ENCODE peak calls at places on chromosomes 7 and 10, in four cellular contexts. Y is body of pancreas, I is spleen, J is uterus. L is an unnamed sample.

GRCh38 chr10:21278491-21279216 is 246.8 kb downstream of the SKIDA1 start:
- DNase-seq in Y (peak; percentile 91), I (peak; percentile 89), J (peak; percentile 83), L (no peak)

GRCh38 chr7:46565712-46566111 is 644.6 kb upstream of the IGFBP3 start:
- DNase-seq in Y (no peak), I (no peak), J (no peak), L (no peak)

GRCh38 chr7:102912742-102913141 is at the start of gene LRRC17:
- DNase-seq in Y (no peak), I (no peak), J (no peak), L (no peak)

GRCh38 chr7:134645935-134646334 is 718 bp upstream of the BPGM start:
- DNase-seq in Y (peak; percentile 26), I (no peak), J (no peak), L (peak; percentile 66)

GRCh38 chr7:148540041-148540738 is 50.4 kb upstream of the C7orf33 start:
- DNase-seq in Y (peak; percentile 15), I (no peak), J (peak; percentile 33), L (no peak)

GRCh38 chr7:139725843-139726484 is 51.8 kb downstream of the HIPK2 start:
- DNase-seq in Y (no peak), I (no peak), J (no peak), L (no peak)

GRCh38 chr10:33134011-33134751 is 176.2 kb upstream of the ITGB1 start:
- DNase-seq in Y (peak; percentile 75), I (no peak), J (peak; percentile 40), L (peak; percentile 74)

GRCh38 chr7:30656006-30656575 is 26.2 kb downstream of the CRHR2 start:
- DNase-seq in Y (peak; percentile 2), I (peak; percentile 54), J (no peak), L (no peak)

GRCh38 chr10:111082102-111082975 is 5.5 kb downstream of the ADRA2A start:
- DNase-seq in Y (peak; percentile 23), I (no peak), J (no peak), L (no peak)

GRCh38 chr10:12638781-12639180 is 289.4 kb downstream of the CAMK1D start:
- DNase-seq in Y (no peak), I (no peak), J (no peak), L (no peak)

GRCh38 chr7:36526720-36527548 is 137.3 kb downstream of the ANLN start:
- DNase-seq in Y (no peak), I (no peak), J (no peak), L (no peak)

GRCh38 chr7:105713488-105714465 is 132.5 kb upstream of the EFCAB10 start:
- DNase-seq in Y (no peak), I (no peak), J (no peak), L (no peak)

GRCh38 chr10:88095291-88095721 is 231.9 kb downstream of the PTEN start:
- DNase-seq in Y (peak; percentile 24), I (no peak), J (no peak), L (no peak)
- H3K27ac ChIP-seq in Y (peak overlapping the region; percentile 45), I (no peak overlapping the region), J (no peak overlapping the region), L (no peak overlapping the region)

GRCh38 chr10:73404690-73405089 is 9.2 kb downstream of the ANXA7 start:
- DNase-seq in Y (no peak), I (no peak), J (no peak), L (no peak)
- H3K4me3 ChIP-seq in Y (no peak overlapping the region), I (no peak overlapping the region), J (no peak overlapping the region), L (no peak overlapping the region)

GRCh38 chr10:53899463-53899862 is 901.6 kb downstream of the PCDH15 start:
- DNase-seq in Y (no peak), I (no peak), J (no peak), L (no peak)
- H3K27ac ChIP-seq in Y (no peak overlapping the region), I (no peak overlapping the region), J (no peak overlapping the region), L (no peak overlapping the region)

DNA sequence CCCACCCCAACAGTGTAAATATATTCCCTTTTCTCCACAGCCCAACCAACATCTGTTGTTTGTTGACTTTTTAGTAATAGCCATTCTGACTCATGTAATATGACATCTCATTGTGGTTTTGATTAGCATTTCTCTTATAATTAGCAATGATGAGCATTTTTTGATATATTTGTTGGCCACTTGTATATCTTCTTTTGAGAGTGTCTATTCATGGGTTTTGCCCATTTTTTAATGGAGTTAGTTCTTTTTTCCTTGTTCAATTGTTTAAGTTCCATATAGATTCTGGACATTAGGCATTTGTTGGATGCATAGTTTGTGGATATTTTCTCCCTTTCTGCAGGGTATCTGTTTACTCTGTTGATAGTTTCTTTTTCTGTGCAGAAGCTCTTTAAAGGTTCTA is 340.1 kb downstream of the NXPH1 start:
- DNase-seq in Y (no peak), I (no peak), J (no peak), L (no peak)
- H3K4me3 ChIP-seq in Y (no peak overlapping the region), I (no peak overlapping the region), J (no peak overlapping the region), L (no peak overlapping the region)

GRCh38 chr7:137871173-137871915 is 24.6 kb upstream of the DGKI start:
- DNase-seq in Y (no peak), I (no peak), J (peak; percentile 25), L (no peak)

GRCh38 chr7:137873979-137874378 is 27.2 kb upstream of the DGKI start:
- DNase-seq in Y (no peak), I (no peak), J (no peak), L (no peak)

GRCh38 chr7:137875746-137876145 is 29.0 kb upstream of the DGKI start:
- DNase-seq in Y (no peak), I (no peak), J (no peak), L (no peak)

GRCh38 chr7:137874390-137874789 is 27.6 kb upstream of the DGKI start:
- DNase-seq in Y (no peak), I (no peak), J (no peak), L (no peak)

DNA sequence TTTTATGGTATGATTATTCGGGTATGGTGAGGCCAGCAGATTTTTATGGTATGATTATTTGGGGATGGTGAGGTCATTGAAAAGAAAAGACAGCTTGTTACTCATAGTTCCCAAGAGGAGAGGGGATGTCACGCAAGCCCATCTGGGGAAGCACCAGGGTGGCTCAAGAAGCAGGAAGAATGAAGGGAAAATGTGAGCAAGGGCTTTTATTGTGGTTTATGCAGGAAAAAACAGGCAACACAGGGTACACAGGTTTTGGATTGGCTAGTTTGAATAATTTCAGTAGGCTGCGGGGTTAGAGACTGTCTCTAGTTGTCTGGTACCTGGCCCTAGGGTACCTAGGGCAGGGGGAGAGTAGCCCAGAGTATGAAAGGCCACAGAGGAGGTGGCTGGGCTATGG is 26.8 kb upstream of the DGKI start:
- DNase-seq in Y (no peak), I (no peak), J (no peak), L (no peak)
- H3K27ac ChIP-seq in Y (no peak overlapping the region), I (no peak overlapping the region), J (peak overlapping the region; percentile 53), L (no peak overlapping the region)

GRCh38 chr7:101165075-101165957 is at the start of gene VGF:
- DNase-seq in Y (peak; percentile 96), I (peak; percentile 96), J (peak; percentile 85), L (peak; percentile 83)

GRCh38 chr7:101167645-101168411 is 2.5 kb upstream of the VGF start:
- DNase-seq in Y (no peak), I (no peak), J (no peak), L (no peak)

GRCh38 chr7:101166603-101166908 is 1.2 kb upstream of the VGF start:
- DNase-seq in Y (no peak), I (no peak), J (no peak), L (no peak)

GRCh38 chr7:101166909-101167644 is 1.7 kb upstream of the VGF start:
- DNase-seq in Y (no peak), I (no peak), J (no peak), L (no peak)

DNA sequence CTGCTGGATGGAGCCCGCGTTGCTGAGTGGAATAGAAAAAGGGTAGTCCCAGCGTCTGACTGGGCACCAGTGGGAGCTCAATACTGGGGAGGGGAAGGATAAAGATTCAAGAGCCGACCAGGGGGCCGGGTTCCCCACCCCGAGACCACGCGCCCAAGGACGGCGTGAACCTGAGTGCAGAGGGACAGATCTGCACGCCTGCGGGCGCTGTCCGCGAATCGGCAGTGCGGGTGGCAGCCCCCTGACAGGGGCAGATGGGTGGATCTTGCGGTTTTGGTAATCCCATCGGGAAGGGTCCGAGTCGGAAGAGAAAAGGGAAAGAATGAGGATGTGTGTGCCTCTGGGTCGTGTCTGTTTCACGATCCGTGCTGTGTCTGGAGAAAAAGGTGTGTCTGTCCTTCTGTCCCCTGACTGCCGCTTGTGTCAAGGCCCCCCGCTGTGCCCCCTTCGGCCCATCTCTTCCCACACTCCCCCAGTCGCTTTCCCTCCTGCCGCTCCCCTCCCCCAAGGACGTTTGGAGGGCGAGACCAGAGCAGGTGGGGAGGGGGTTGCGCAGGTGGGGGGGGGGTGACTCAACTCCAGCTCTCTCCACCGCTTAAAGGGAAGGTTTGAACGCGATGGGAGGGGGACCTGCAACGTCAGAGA is 711 bp upstream of the VGF start:
- DNase-seq in Y (no peak), I (peak; percentile 73), J (no peak), L (no peak)
- H3K4me3 ChIP-seq in Y (no peak overlapping the region), I (no peak overlapping the region), J (no peak overlapping the region), L (no peak overlapping the region)

DNA sequence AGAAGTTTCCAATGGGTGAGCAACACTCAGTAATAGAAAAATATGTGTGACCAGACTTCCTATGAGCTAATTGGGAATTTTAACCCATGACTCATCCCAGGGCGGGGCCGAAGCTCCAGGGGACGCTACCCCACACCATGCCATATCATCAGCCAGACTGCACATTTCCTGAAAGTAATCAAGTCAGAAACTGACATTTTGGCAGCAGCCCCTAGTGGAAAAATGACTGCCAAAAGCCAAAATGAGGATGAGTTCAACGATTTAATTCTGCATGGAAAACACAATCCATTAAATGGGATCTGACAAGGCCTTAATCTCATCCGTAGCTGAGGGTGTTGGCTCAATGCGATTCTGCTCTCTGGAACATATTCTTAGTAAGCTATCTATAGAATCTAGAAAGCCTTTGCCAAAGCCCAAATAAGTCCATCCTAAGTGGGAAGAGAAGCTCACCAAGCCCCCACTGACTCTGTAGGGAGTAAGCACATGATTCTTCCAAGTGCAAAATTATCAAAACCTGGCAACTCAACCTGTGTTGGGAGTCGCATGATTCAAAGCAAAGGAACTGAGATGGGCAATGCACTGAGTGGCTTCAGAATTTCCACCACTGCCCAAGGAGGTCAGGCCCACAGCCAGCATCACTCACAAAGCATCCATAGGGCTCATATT is 93.1 kb upstream of the PDE1C start:
- DNase-seq in Y (peak; percentile 49), I (no peak), J (peak; percentile 78), L (no peak)
- H3K27ac ChIP-seq in Y (peak overlapping the region; percentile 60), I (no peak overlapping the region), J (peak overlapping the region; percentile 83), L (no peak overlapping the region)

DNA sequence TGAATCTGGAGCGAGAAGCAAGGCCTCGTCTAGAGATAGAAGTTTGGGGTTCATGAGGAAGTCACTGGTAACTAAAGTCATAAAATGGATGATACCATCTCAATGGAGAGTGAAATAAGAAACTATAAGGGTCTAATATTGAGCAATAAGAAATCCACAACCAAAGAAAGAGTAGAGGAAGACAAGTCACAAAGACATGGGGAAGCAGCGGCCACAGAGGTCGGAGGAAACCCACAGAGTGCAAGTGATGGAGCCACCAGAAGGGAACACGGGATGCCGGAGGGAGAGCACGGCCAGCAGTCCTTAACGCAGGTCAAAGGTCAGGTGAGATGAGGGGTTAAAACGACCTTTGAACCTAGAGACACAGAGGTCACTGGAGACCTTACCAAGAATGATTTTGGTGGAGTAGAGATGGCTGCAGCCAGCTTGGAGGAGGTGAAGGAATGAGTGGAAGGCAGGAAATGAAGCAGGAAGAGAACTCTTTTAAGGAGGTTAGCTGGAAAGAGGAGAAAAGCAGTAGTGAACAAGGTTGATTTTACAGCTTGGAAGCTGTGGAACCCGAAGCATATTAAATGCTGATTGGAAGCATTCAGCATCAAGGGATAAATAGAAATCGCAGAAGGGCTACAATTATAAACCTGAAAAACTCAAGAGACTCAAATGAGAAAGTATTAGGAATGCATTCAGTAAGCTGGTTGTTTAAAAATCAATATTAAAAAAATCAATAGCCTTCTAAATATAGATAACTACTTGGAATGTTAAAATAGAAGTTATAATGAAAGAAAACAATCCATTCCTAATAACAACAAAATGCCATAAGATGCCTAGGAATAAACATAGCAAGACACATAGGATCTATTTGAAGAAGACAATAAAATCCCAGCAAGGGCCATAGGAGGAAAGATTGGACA is 93.7 kb downstream of the SVOPL start:
- DNase-seq in Y (no peak), I (no peak), J (no peak), L (no peak)
- H3K4me3 ChIP-seq in Y (no peak overlapping the region), I (no peak overlapping the region), J (no peak overlapping the region), L (no peak overlapping the region)

L was measured in CD4-positive, CD25-positive, alpha-beta regulatory T cell.